ENCODE peak calls at places on chromosome 11, in nine cellular contexts. N is cardiac muscle cell, Z is endothelial cell of umbilical vein, U is right lobe of liver, E is adrenal gland, I is A549, Q is dorsolateral prefrontal cortex, H is brain microvascular endothelial cell, P is mammary epithelial cell. D is an unnamed sample.

GRCh38 chr11:91802475-91802874 is 422.1 kb upstream of the FAT3 start:
- DNase-seq in N (no peak), E (no peak), Q (no peak), H (no peak), U (no peak), I (no peak), P (no peak), Z (no peak), D (no peak)

GRCh38 chr11:74532496-74533246 is 39.1 kb upstream of the LIPT2 start:
- DNase-seq in Z (peak), E (no peak), Q (no peak), I (no peak), H (no peak), U (no peak), P (peak), N (no peak), D (peak)

GRCh38 chr11:72135891-72136676 is 559 bp downstream of the FOLR3 start:
- DNase-seq in P (no peak), Q (no peak), E (peak), H (no peak), N (no peak), U (no peak), I (no peak), Z (no peak), D (no peak)

GRCh38 chr11:67266424-67267187 is at the start of gene GRK2:
- DNase-seq in Z (no peak), U (peak), Q (no peak), H (no peak), P (no peak), I (peak), E (no peak), N (peak), D (no peak)

GRCh38 chr11:104093426-104094280 is 57.2 kb downstream of the DDI1 start:
- DNase-seq in I (no peak), N (no peak), Q (no peak), Z (no peak), P (no peak), H (no peak), E (no peak), U (no peak), D (no peak)

GRCh38 chr11:3905080-3905953 is 49.9 kb downstream of the STIM1 start:
- DNase-seq in H (peak), N (no peak), U (no peak), E (peak), I (peak), Z (no peak), Q (no peak), P (peak), D (peak)

GRCh38 chr11:87030458-87031054 is 7.2 kb upstream of the TMEM135 start:
- DNase-seq in Z (no peak), P (no peak), U (no peak), Q (no peak), I (no peak), H (no peak), E (no peak), N (no peak), D (no peak)

GRCh38 chr11:77410076-77410827 is 63.6 kb downstream of the PAK1 start:
- DNase-seq in H (no peak), E (no peak), I (no peak), N (no peak), Z (no peak), Q (no peak), U (no peak), P (no peak), D (no peak)

GRCh38 chr11:123166095-123166559 is 28.9 kb downstream of the CLMP start:
- DNase-seq in I (no peak), E (peak), Z (no peak), H (peak), N (peak), P (peak), Q (no peak), U (no peak), D (no peak)

GRCh38 chr11:130913268-130913667 is 3.0 kb downstream of the SNX19 start:
- DNase-seq in I (no peak), N (no peak), Q (no peak), U (no peak), P (no peak), Z (no peak), H (no peak), E (no peak), D (no peak)

GRCh38 chr11:107549253-107549953 is 16.1 kb downstream of the ALKBH8 start:
- DNase-seq in H (peak), P (peak), U (no peak), I (no peak), Z (peak), E (no peak), Q (no peak), N (peak), D (peak)

GRCh38 chr11:41403462-41403861 is 56.0 kb downstream of the LRRC4C start:
- DNase-seq in N (no peak), Q (no peak), I (no peak), U (no peak), Z (no peak), H (no peak), P (no peak), E (no peak), D (no peak)

GRCh38 chr11:77873345-77873744 is 52.4 kb downstream of the AAMDC start:
- DNase-seq in U (no peak), N (no peak), P (no peak), H (no peak), E (no peak), I (no peak), Q (no peak), Z (no peak), D (no peak)

GRCh38 chr11:11987503-11988022 is 20.9 kb downstream of the DKK3 start:
- DNase-seq in Z (peak), H (peak), U (no peak), Q (no peak), N (no peak), I (no peak), P (no peak), E (no peak), D (no peak)

GRCh38 chr11:26040339-26040738 is 291.6 kb upstream of the ANO3 start:
- DNase-seq in U (no peak), I (no peak), E (no peak), N (no peak), Q (no peak), H (no peak), Z (no peak), P (no peak), D (no peak)

GRCh38 chr11:126585388-126586302 is 230.2 kb downstream of the ST3GAL4 start:
- DNase-seq in I (peak), E (peak), H (peak), U (peak), P (peak), N (no peak), Z (peak), Q (no peak), D (peak)

GRCh38 chr11:17861036-17861755 is 126.6 kb downstream of the KCNC1 start:
- DNase-seq in U (no peak), I (no peak), Q (no peak), P (no peak), H (no peak), Z (no peak), E (no peak), N (no peak), D (no peak)

GRCh38 chr11:130847517-130847916 is 68.8 kb downstream of the SNX19 start:
- DNase-seq in Z (no peak), Q (no peak), P (peak), N (no peak), E (no peak), I (peak), H (peak), U (no peak), D (peak)

GRCh38 chr11:79101736-79102135 is 339.1 kb downstream of the TENM4 start:
- DNase-seq in U (no peak), Q (no peak), P (no peak), N (no peak), Z (peak), I (no peak), E (no peak), H (no peak), D (no peak)

GRCh38 chr11:130771708-130772107 is 144.6 kb downstream of the SNX19 start:
- DNase-seq in H (no peak), Q (no peak), E (no peak), U (no peak), P (no peak), N (no peak), Z (no peak), I (no peak), D (no peak)

GRCh38 chr11:10379022-10379421 is 74.1 kb downstream of the ADM start:
- DNase-seq in H (no peak), N (peak), E (no peak), P (no peak), Q (no peak), U (no peak), Z (peak), I (peak), D (peak)

GRCh38 chr11:88474655-88475054 is 137.1 kb upstream of the CTSC start:
- DNase-seq in I (no peak), Q (no peak), Z (no peak), U (no peak), P (no peak), H (no peak), E (no peak), N (no peak), D (no peak)

GRCh38 chr11:45021692-45022130 is 71.0 kb upstream of the TP53I11 start:
- DNase-seq in N (peak), H (no peak), E (peak), Z (peak), P (no peak), I (no peak), U (no peak), Q (no peak), D (no peak)
- H3K27ac ChIP-seq in N (no peak), H (no peak), E (no peak), Z (no peak), P (no peak), I (no peak), U (no peak), Q (no peak), D (peak)

DNA sequence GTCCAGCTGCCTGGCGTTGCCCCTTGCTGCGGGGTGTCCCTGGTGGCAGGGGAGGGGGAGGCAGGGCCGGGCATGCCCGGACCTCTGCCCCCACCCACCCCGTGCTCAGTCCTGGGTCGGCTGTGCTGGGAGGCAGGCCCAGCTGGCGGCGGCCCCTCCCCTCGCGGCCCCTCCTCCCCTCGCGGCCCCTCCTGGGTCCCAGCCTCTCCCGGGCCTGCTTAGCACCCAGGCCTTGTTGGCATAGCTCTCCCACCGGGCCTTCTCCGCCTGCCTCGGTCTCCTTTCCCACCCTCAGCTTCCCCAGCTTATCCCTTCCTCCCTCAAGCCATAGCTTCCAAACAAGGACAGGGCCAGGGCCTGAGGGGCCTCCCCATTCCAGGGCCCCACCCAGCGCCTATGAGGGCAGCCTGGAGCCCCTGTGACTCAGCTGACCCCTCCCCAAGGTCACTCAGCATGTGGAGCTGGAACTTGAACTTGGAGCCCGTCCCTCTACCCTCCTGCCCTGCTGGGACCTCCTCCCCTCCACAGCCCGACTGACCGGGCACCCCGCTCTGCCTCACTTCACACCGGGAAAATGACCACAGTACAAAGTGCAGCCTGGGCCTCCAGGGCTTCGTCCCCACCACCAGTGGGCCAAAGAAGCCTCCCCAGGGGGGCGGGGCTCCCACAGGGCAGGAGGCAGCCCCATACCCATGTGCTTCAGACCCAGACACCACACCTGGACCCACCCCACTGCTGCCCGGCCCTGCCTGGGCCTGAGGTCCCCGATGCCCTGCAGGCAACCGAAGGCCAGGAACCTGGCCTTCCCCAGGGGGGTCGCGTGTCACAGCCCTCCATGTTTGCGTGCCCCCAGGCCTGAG is 1.2 kb downstream of the EPS8L2 start:
- DNase-seq in Q (no peak), N (no peak), Z (no peak), P (peak), U (peak), H (no peak), I (peak), E (no peak), D (no peak)
- TF ChIP-seq CTCF in Q (no peak), N (no peak), Z (no peak), P (peak), U (no peak), H (peak), I (no peak), E (no peak), D (no peak)

GRCh38 chr11:128701936-128702335 is 8.1 kb downstream of the FLI1 start:
- DNase-seq in H (no peak), E (no peak), I (no peak), P (no peak), U (no peak), N (no peak), Q (no peak), Z (no peak), D (no peak)
- H3K27ac ChIP-seq in H (no peak), E (no peak), I (no peak), P (no peak), U (no peak), N (no peak), Q (no peak), Z (peak), D (no peak)

GRCh38 chr11:35389897-35390462 is 29.4 kb downstream of the SLC1A2 start:
- DNase-seq in P (no peak), N (no peak), Z (no peak), Q (no peak), H (no peak), I (no peak), E (no peak), U (no peak), D (no peak)

GRCh38 chr11:35389112-35389511 is 30.2 kb downstream of the SLC1A2 start:
- DNase-seq in H (no peak), U (no peak), N (no peak), Z (no peak), P (no peak), I (no peak), E (no peak), Q (no peak), D (no peak)

GRCh38 chr11:35383953-35384352 is 35.4 kb downstream of the SLC1A2 start:
- DNase-seq in U (no peak), N (no peak), Q (no peak), P (no peak), Z (no peak), I (no peak), H (no peak), E (no peak), D (no peak)

GRCh38 chr11:35388054-35388453 is 31.3 kb downstream of the SLC1A2 start:
- DNase-seq in E (no peak), Z (no peak), H (no peak), P (no peak), U (no peak), I (no peak), Q (no peak), N (no peak), D (no peak)

DNA sequence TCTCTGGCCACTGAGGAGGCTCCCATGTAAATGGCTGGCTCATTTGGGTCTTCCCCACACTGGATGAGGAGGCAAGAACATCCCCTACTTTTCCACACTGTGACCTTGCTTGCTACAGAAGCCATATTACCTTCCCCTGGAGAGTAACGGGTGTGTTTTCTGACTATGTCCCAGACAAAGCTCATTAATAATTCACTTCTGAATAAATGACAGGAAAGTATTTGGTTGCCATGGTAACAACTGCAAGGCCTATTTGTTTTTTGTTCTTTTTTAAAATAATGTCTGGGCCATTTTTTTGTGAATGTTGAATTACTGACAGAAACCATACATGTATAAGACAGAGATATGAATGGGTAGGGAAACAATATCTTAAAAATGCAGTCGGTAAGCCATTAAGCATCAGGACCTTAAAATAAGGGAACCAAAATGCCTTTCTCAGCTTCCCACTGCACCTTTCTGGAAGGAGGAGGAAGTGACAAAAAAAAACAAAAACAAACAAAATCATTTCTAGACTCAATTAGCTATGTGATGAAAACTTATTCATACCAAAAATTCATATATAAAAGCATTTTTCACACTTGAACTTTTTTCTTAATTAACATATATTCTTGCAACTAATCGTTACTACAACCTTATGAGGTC is 31.9 kb downstream of the SLC1A2 start:
- DNase-seq in P (no peak), U (no peak), N (no peak), I (no peak), H (no peak), Q (no peak), Z (no peak), E (no peak), D (no peak)
- TF ChIP-seq CTCF in P (peak), U (no peak), N (no peak), I (no peak), H (peak), Q (no peak), Z (no peak), E (peak), D (no peak)

GRCh38 chr11:124644426-124645280 is 22.0 kb downstream of the TBRG1 start:
- DNase-seq in U (peak), I (peak), N (peak), Q (peak), H (peak), Z (peak), E (peak), P (peak), D (peak)
- H3K27ac ChIP-seq in U (no peak), I (peak), N (no peak), Q (no peak), H (peak), Z (peak), E (no peak), P (no peak), D (no peak)

GRCh38 chr11:119337581-119338317 is 2.9 kb downstream of the C1QTNF5 start:
- DNase-seq in P (no peak), N (peak), Z (peak), I (no peak), H (no peak), U (no peak), E (no peak), Q (no peak), D (no peak)

GRCh38 chr11:119338946-119339580 is 1.6 kb downstream of the C1QTNF5 start:
- DNase-seq in H (no peak), U (no peak), P (no peak), E (no peak), N (no peak), I (no peak), Z (peak), Q (no peak), D (no peak)

GRCh38 chr11:119336744-119337469 is 2.6 kb downstream of the RNF26 start:
- DNase-seq in P (no peak), N (no peak), Q (no peak), H (no peak), U (no peak), E (no peak), Z (no peak), I (no peak), D (no peak)

GRCh38 chr11:119339581-119340334 is 925 bp downstream of the C1QTNF5 start:
- DNase-seq in N (peak), P (no peak), E (no peak), Q (peak), U (peak), Z (peak), H (no peak), I (no peak), D (no peak)

GRCh38 chr11:119338318-119338890 is 2.3 kb downstream of the C1QTNF5 start:
- DNase-seq in N (peak), Z (peak), E (peak), H (peak), Q (peak), I (peak), P (peak), U (peak), D (peak)
- TF ChIP-seq CTCF in N (peak), Z (peak), E (peak), H (peak), Q (peak), I (peak), P (peak), U (peak), D (peak)

DNA sequence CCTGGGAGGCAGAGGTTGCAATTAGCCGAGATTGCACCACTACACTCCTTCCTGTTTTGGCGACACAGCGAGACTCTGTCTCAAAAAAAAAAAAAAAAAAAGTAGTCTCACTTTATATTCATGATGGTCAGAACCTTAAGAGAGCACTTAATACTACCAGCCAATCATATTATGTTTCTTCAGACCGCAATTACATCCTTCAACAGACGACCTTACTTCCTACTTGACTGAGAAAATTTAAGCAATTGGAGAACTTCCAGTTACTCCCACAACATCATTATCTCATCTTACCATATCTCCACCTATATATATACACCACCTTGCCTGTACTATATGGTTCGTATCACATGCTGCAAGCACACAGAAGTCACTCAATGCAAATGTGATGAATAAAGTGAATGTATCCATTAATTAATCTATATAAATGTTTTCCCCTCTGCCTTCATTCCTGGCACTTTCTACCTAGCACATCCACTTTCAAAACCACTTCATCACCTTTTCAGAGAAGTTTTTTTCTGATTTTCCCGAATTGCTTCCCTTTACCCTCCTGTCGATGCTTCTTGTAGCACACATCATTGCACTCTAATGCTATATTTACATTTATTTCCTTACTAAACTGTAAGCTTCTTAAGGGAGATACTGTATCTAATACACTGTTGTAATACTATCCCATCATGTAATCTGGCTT is 13.8 kb downstream of the ATP5MG start:
- DNase-seq in P (no peak), I (no peak), U (no peak), H (no peak), Z (no peak), Q (no peak), E (no peak), N (no peak), D (no peak)
- H3K27ac ChIP-seq in P (no peak), I (peak), U (no peak), H (peak), Z (no peak), Q (no peak), E (no peak), N (no peak), D (no peak)

GRCh38 chr11:57324886-57325734 is at the start of gene TNKS1BP1:
- DNase-seq in Z (peak), U (peak), N (peak), H (peak), P (peak), E (peak), Q (peak), I (peak), D (peak)
- TF ChIP-seq CTCF in Z (no peak), U (no peak), N (no peak), H (peak), P (no peak), E (peak), Q (no peak), I (no peak), D (no peak)

GRCh38 chr11:83436855-83437254 is 150.7 kb upstream of the CCDC90B start:
- DNase-seq in N (no peak), I (no peak), Z (no peak), U (no peak), Q (no peak), P (no peak), H (no peak), E (no peak), D (no peak)

GRCh38 chr11:83441596-83441995 is 155.4 kb upstream of the CCDC90B start:
- DNase-seq in N (no peak), Z (no peak), P (no peak), H (no peak), U (no peak), I (no peak), E (no peak), Q (no peak), D (no peak)

GRCh38 chr11:83438438-83438837 is 152.3 kb upstream of the CCDC90B start:
- DNase-seq in P (no peak), Q (no peak), Z (no peak), H (no peak), U (no peak), E (no peak), I (no peak), N (no peak), D (no peak)

GRCh38 chr11:83441171-83441570 is 155.0 kb upstream of the CCDC90B start:
- DNase-seq in Q (no peak), I (no peak), P (no peak), U (no peak), E (no peak), H (no peak), N (no peak), Z (no peak), D (no peak)

GRCh38 chr11:83437939-83438338 is 151.8 kb upstream of the CCDC90B start:
- DNase-seq in Z (no peak), N (no peak), Q (no peak), U (no peak), H (no peak), I (no peak), P (no peak), E (no peak), D (no peak)
- H3K27ac ChIP-seq in Z (no peak), N (no peak), Q (no peak), U (no peak), H (no peak), I (no peak), P (no peak), E (no peak), D (no peak)

D was measured in RWPE1.